ENCODE peak calls at places on chromosomes 2 and 18, in six cellular contexts. One of them, this sample, is unnamed.

GRCh38 chr2:217610411-217610814 is 392.4 kb downstream of the TNS1 start:
- DNase-seq in T-helper 22 cell: no peak
- DNase-seq in B cell: no peak
- DNase-seq in spleen: no peak
- DNase-seq in fibroblast of mammary gland: no peak
- DNase-seq in A673: no peak
- DNase-seq in this sample: no peak

GRCh38 chr2:64836566-64836965 is 152.6 kb upstream of the SLC1A4 start:
- DNase-seq in fibroblast of mammary gland: no peak
- DNase-seq in T-helper 22 cell: no peak
- DNase-seq in spleen: no peak
- DNase-seq in B cell: no peak
- DNase-seq in A673: no peak
- DNase-seq in this sample: no peak

GRCh38 chr2:86068098-86069047 is 37.3 kb downstream of the POLR1A start:
- DNase-seq in spleen: no peak
- DNase-seq in fibroblast of mammary gland: peak; percentile 51
- DNase-seq in T-helper 22 cell: no peak
- DNase-seq in A673: no peak
- DNase-seq in B cell: peak; percentile 27
- DNase-seq in this sample: no peak

GRCh38 chr2:58607479-58607878 is 366.4 kb upstream of the FANCL start:
- DNase-seq in B cell: no peak
- DNase-seq in spleen: no peak
- DNase-seq in T-helper 22 cell: no peak
- DNase-seq in A673: no peak
- DNase-seq in fibroblast of mammary gland: no peak
- DNase-seq in this sample: no peak

GRCh38 chr2:219142329-219142728 is 18.3 kb downstream of the NHEJ1 start:
- DNase-seq in spleen: no peak
- DNase-seq in T-helper 22 cell: no peak
- DNase-seq in B cell: no peak
- DNase-seq in fibroblast of mammary gland: peak; percentile 90
- DNase-seq in A673: no peak
- DNase-seq in this sample: no peak

GRCh38 chr2:217953531-217953932 is 49.3 kb downstream of the TNS1 start:
- DNase-seq in spleen: peak; percentile 65
- DNase-seq in A673: no peak
- DNase-seq in T-helper 22 cell: no peak
- DNase-seq in fibroblast of mammary gland: no peak
- DNase-seq in B cell: no peak
- DNase-seq in this sample: no peak

GRCh38 chr2:95300391-95300938 is 3.3 kb downstream of the KCNIP3 start:
- DNase-seq in T-helper 22 cell: no peak
- DNase-seq in fibroblast of mammary gland: no peak
- DNase-seq in spleen: no peak
- DNase-seq in B cell: no peak
- DNase-seq in A673: no peak
- DNase-seq in this sample: no peak

GRCh38 chr2:86435531-86435930 is 5.6 kb upstream of the KDM3A start:
- DNase-seq in T-helper 22 cell: no peak
- DNase-seq in A673: no peak
- DNase-seq in spleen: no peak
- DNase-seq in B cell: no peak
- DNase-seq in fibroblast of mammary gland: no peak
- DNase-seq in this sample: no peak

GRCh38 chr18:47754311-47755101 is 176.0 kb downstream of the SMAD2 start:
- DNase-seq in T-helper 22 cell: no peak
- DNase-seq in fibroblast of mammary gland: peak; percentile 7
- DNase-seq in A673: peak; percentile 58
- DNase-seq in B cell: peak; percentile 30
- DNase-seq in spleen: no peak
- DNase-seq in this sample: peak; percentile 45

GRCh38 chr18:54939375-54939917 is 19.8 kb downstream of the CCDC68 start:
- DNase-seq in fibroblast of mammary gland: no peak
- DNase-seq in B cell: no peak
- DNase-seq in spleen: no peak
- DNase-seq in A673: no peak
- DNase-seq in T-helper 22 cell: no peak
- DNase-seq in this sample: no peak

GRCh38 chr2:120599064-120599463 is 136.6 kb upstream of the GLI2 start:
- DNase-seq in B cell: no peak
- DNase-seq in A673: no peak
- DNase-seq in T-helper 22 cell: no peak
- DNase-seq in spleen: peak; percentile 34
- DNase-seq in fibroblast of mammary gland: no peak
- DNase-seq in this sample: no peak

GRCh38 chr2:68284896-68285295 is 32.6 kb upstream of the PPP3R1 start:
- DNase-seq in A673: peak; percentile 85
- DNase-seq in T-helper 22 cell: no peak
- DNase-seq in fibroblast of mammary gland: peak; percentile 92
- DNase-seq in B cell: no peak
- DNase-seq in spleen: no peak
- DNase-seq in this sample: no peak

GRCh38 chr2:69222984-69223658 is 163.9 kb downstream of the GFPT1 start:
- DNase-seq in A673: peak; percentile 43
- DNase-seq in spleen: no peak
- DNase-seq in T-helper 22 cell: no peak
- DNase-seq in B cell: no peak
- DNase-seq in fibroblast of mammary gland: peak; percentile 76
- DNase-seq in this sample: no peak

GRCh38 chr18:45687617-45688016 is 36.4 kb upstream of the SLC14A1 start:
- DNase-seq in A673: peak; percentile 31
- DNase-seq in spleen: peak; percentile 90
- DNase-seq in fibroblast of mammary gland: no peak
- DNase-seq in B cell: peak; percentile 72
- DNase-seq in T-helper 22 cell: no peak
- DNase-seq in this sample: no peak

GRCh38 chr2:19355416-19355821 is 3.0 kb downstream of the OSR1 start:
- DNase-seq in spleen: no peak
- DNase-seq in A673: no peak
- DNase-seq in B cell: no peak
- DNase-seq in T-helper 22 cell: no peak
- DNase-seq in fibroblast of mammary gland: no peak
- DNase-seq in this sample: no peak

GRCh38 chr2:117875786-117876185 is 61.3 kb downstream of the DDX18 start:
- DNase-seq in fibroblast of mammary gland: no peak
- DNase-seq in T-helper 22 cell: no peak
- DNase-seq in spleen: no peak
- DNase-seq in B cell: no peak
- DNase-seq in A673: no peak
- DNase-seq in this sample: no peak

GRCh38 chr2:106094101-106094860 is 99.8 kb downstream of the UXS1 start:
- DNase-seq in A673: no peak
- DNase-seq in fibroblast of mammary gland: no peak
- DNase-seq in B cell: no peak
- DNase-seq in T-helper 22 cell: peak; percentile 73
- DNase-seq in spleen: no peak
- DNase-seq in this sample: peak; percentile 57

GRCh38 chr18:44869533-44869932 is 188.8 kb downstream of the SETBP1 start:
- DNase-seq in spleen: no peak
- DNase-seq in B cell: no peak
- DNase-seq in A673: no peak
- DNase-seq in T-helper 22 cell: no peak
- DNase-seq in fibroblast of mammary gland: no peak
- DNase-seq in this sample: no peak

GRCh38 chr18:24876266-24876665 is 415.8 kb downstream of the HRH4 start:
- DNase-seq in fibroblast of mammary gland: no peak
- DNase-seq in spleen: no peak
- DNase-seq in B cell: no peak
- DNase-seq in A673: no peak
- DNase-seq in T-helper 22 cell: no peak
- DNase-seq in this sample: no peak

GRCh38 chr2:75224636-75225094 is 25.3 kb upstream of the TACR1 start:
- DNase-seq in fibroblast of mammary gland: peak; percentile 5
- DNase-seq in spleen: no peak
- DNase-seq in B cell: no peak
- DNase-seq in A673: peak; percentile 9
- DNase-seq in T-helper 22 cell: no peak
- DNase-seq in this sample: no peak

GRCh38 chr18:54127759-54128378 is 96.6 kb downstream of the MBD2 start:
- DNase-seq in T-helper 22 cell: no peak
- DNase-seq in A673: peak; percentile 66
- DNase-seq in fibroblast of mammary gland: peak; percentile 69
- DNase-seq in B cell: peak; percentile 6
- DNase-seq in spleen: no peak
- DNase-seq in this sample: no peak